ENCODE peak calls at places on chromosomes 6 and 20, in four cellular contexts. M is mesendoderm, Q is H1, Y is IMR-90. J is an unnamed sample.

GRCh38 chr20:19867940-19868371 is 109.9 kb downstream of the RIN2 start:
- DNase-seq in M (no peak), Q (no peak), Y (no peak), J (no peak)

GRCh38 chr6:27439371-27439770 is 33.5 kb downstream of the ZNF184 start:
- DNase-seq in Y (no peak), M (no peak), Q (no peak), J (no peak)

GRCh38 chr6:1636971-1637871 is 27.5 kb downstream of the FOXC1 start:
- DNase-seq in M (no peak), Y (peak; percentile 60), Q (no peak), J (no peak)

GRCh38 chr6:22828179-22829062 is 259.1 kb downstream of the HDGFL1 start:
- DNase-seq in Y (peak; percentile 97), M (peak; percentile 93), Q (no peak), J (peak; percentile 59)

GRCh38 chr6:13038315-13039261 is 289.7 kb downstream of the TBC1D7 start:
- DNase-seq in M (no peak), Q (no peak), Y (no peak), J (no peak)

GRCh38 chr6:47042238-47042843 is at the start of gene ADGRF1:
- DNase-seq in Q (no peak), Y (no peak), M (no peak), J (no peak)

GRCh38 chr6:99780556-99780885 is 173.9 kb downstream of the PRDM13 start:
- DNase-seq in Y (no peak), Q (no peak), M (no peak), J (no peak)

GRCh38 chr6:35691027-35691824 is 2.5 kb upstream of the FKBP5 start:
- DNase-seq in M (no peak), Q (no peak), Y (peak; percentile 44), J (no peak)

GRCh38 chr6:111989743-111990142 is 64.2 kb upstream of the CCN6 start:
- DNase-seq in Y (no peak), Q (no peak), M (no peak), J (no peak)

GRCh38 chr6:35327349-35328027 is 14.9 kb upstream of the PPARD start:
- DNase-seq in Q (no peak), Y (peak; percentile 55), M (peak; percentile 76), J (peak; percentile 79)

GRCh38 chr20:17538517-17539170 is 7.5 kb upstream of the BFSP1 start:
- DNase-seq in Q (no peak), Y (no peak), M (no peak), J (no peak)

GRCh38 chr6:97394160-97394748 is 111.2 kb upstream of the MMS22L start:
- DNase-seq in M (peak; percentile 68), Q (no peak), Y (peak; percentile 57), J (peak; percentile 43)

GRCh38 chr20:49685161-49685601 is 28.5 kb downstream of the B4GALT5 start:
- DNase-seq in M (no peak), Q (no peak), Y (no peak), J (no peak)

GRCh38 chr6:148868314-148868713 is 121.5 kb downstream of the UST start:
- DNase-seq in M (no peak), Q (no peak), Y (peak; percentile 86), J (no peak)

GRCh38 chr20:34864216-34864615 is 8.4 kb downstream of the GGT7 start:
- DNase-seq in Y (no peak), M (no peak), Q (no peak), J (no peak)

GRCh38 chr6:126530777-126531176 is 190.9 kb downstream of the CENPW start:
- DNase-seq in Q (no peak), Y (no peak), M (no peak), J (no peak)

GRCh38 chr6:133945158-133945557 is 7.9 kb upstream of the TBPL1 start:
- DNase-seq in Y (peak; percentile 29), Q (no peak), M (peak; percentile 61), J (peak; percentile 47)

GRCh38 chr6:157323114-157323923 is at the start of gene TMEM242:
- DNase-seq in Y (peak; percentile 93), M (peak; percentile 97), Q (no peak), J (peak; percentile 95)

GRCh38 chr6:133131621-133132020 is 109.5 kb upstream of the EYA4 start:
- DNase-seq in M (no peak), Y (no peak), Q (no peak), J (no peak)

GRCh38 chr6:81480139-81480538 is 272.3 kb downstream of the TENT5A start:
- DNase-seq in M (no peak), Y (peak; percentile 17), Q (no peak), J (no peak)

GRCh38 chr6:135002974-135003703 is 51.5 kb downstream of the HBS1L start:
- DNase-seq in M (no peak), Q (no peak), Y (no peak), J (no peak)

GRCh38 chr6:113428702-113429101 is 428.4 kb upstream of the MARCKS start:
- DNase-seq in Y (peak; percentile 45), Q (no peak), M (no peak), J (no peak)

GRCh38 chr20:43722153-43722505 is 4.7 kb downstream of the GTSF1L start:
- DNase-seq in Y (no peak), M (no peak), Q (no peak), J (no peak)

GRCh38 chr6:72948153-72948552 is 277.1 kb downstream of the KHDC1L start:
- DNase-seq in M (no peak), Y (no peak), Q (no peak), J (no peak)

GRCh38 chr6:110331816-110332215 is 26.3 kb downstream of the METTL24 start:
- DNase-seq in Y (peak; percentile 2), M (peak; percentile 76), Q (no peak), J (peak; percentile 37)

GRCh38 chr6:37926661-37927060 is 107.1 kb downstream of the ZFAND3 start:
- DNase-seq in Q (peak; percentile 7), M (no peak), Y (no peak), J (no peak)

GRCh38 chr6:84967389-84967788 is 203.0 kb upstream of the TBX18 start:
- DNase-seq in Y (peak; percentile 15), Q (peak; percentile 13), M (peak; percentile 77), J (peak; percentile 65)

GRCh38 chr6:37103169-37104039 is 66.5 kb upstream of the PIM1 start:
- DNase-seq in Q (no peak), M (peak; percentile 46), Y (no peak), J (peak; percentile 54)

GRCh38 chr20:25042531-25043498 is 15.1 kb downstream of the ACSS1 start:
- DNase-seq in M (no peak), Y (no peak), Q (no peak), J (no peak)

GRCh38 chr6:82573200-82573972 is 209.8 kb downstream of the TPBG start:
- DNase-seq in M (no peak), Q (no peak), Y (no peak), J (no peak)

GRCh38 chr20:13028673-13029072 is 19.9 kb downstream of the SPTLC3 start:
- DNase-seq in Q (no peak), Y (no peak), M (no peak), J (no peak)
- H4K5ac ChIP-seq in Q (no peak overlapping the region), Y (no peak overlapping the region), M (no peak overlapping the region), J (no peak overlapping the region)

GRCh38 chr20:22680031-22680740 is 95.8 kb upstream of the FOXA2 start:
- DNase-seq in Q (no peak), M (no peak), Y (no peak), J (no peak)

GRCh38 chr20:22684763-22685443 is 100.5 kb upstream of the FOXA2 start:
- DNase-seq in Q (no peak), Y (no peak), M (no peak), J (no peak)

GRCh38 chr20:22681591-22682248 is 97.3 kb upstream of the FOXA2 start:
- DNase-seq in Y (no peak), M (no peak), Q (no peak), J (no peak)

GRCh38 chr20:22684072-22684762 is 99.8 kb upstream of the FOXA2 start:
- DNase-seq in Q (peak; percentile 47), Y (peak; percentile 67), M (peak; percentile 86), J (peak; percentile 85)

DNA sequence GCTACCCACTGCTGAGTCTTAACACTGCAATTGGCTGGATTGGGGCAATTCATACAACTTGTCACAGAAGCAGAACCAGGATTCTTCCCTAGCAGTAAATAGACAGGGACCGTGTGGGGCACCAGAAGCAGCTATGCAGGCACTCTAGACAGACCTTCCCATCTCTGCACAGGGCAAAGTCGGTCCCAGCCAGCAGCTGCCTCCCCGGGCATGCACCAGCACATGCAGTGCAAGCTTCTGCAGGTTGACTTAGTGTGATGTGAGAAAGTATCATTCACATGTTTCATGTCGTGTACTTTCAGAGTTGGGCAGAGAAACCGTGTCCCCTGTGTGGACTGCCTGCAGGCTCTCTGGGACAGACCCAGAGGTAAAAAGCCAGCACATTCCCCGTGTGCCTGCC is 98.0 kb upstream of the FOXA2 start:
- DNase-seq in M (no peak), Q (no peak), Y (no peak), J (no peak)
- H3K4me2 ChIP-seq in M (no peak overlapping the region), Q (no peak overlapping the region), Y (no peak overlapping the region), J (no peak overlapping the region)

DNA sequence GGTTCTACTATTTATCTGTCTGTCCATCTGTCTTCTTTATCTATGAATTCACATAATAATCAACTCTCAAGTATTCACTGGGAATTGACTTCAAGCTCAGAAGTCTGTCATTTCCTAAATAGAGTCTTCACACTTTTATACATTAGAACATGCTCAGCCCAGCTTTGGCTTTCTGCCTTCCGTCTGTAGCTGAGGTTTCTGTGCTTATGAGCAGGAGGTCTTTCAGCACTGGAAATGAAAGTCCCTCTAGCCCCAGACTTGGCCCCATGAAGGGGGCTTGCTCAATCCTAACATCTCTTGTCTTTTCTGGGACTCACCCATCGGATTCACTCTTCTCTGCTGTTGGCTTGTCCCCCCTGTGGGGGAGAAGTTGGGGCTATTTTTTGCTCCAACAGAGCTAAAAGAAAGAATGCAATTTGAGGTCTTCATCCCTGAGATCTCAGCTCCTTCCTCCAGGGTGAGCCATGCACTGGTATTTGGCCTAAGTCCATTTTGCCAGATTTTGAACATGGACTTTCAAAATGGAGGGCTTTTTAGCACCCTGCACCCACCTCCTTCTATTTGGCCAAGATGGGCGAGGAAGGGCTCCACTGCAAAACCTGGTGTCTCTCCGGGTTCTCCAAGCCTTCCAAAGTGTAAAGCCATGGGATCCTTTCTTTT is 177.7 kb downstream of the MRPL14 start:
- DNase-seq in M (no peak), Q (no peak), Y (no peak), J (peak; percentile 10)
- H4K5ac ChIP-seq in M (no peak overlapping the region), Q (no peak overlapping the region), Y (no peak overlapping the region), J (no peak overlapping the region)

GRCh38 chr6:15352884-15353283 is 107.0 kb downstream of the JARID2 start:
- DNase-seq in M (no peak), Y (peak; percentile 42), Q (no peak), J (no peak)

GRCh38 chr6:15350386-15351083 is 104.7 kb downstream of the JARID2 start:
- DNase-seq in Y (no peak), M (no peak), Q (no peak), J (no peak)

GRCh38 chr6:15349379-15349778 is 103.5 kb downstream of the JARID2 start:
- DNase-seq in Q (no peak), Y (no peak), M (no peak), J (no peak)

GRCh38 chr6:15352229-15352628 is 106.4 kb downstream of the JARID2 start:
- DNase-seq in Y (no peak), M (no peak), Q (no peak), J (no peak)

DNA sequence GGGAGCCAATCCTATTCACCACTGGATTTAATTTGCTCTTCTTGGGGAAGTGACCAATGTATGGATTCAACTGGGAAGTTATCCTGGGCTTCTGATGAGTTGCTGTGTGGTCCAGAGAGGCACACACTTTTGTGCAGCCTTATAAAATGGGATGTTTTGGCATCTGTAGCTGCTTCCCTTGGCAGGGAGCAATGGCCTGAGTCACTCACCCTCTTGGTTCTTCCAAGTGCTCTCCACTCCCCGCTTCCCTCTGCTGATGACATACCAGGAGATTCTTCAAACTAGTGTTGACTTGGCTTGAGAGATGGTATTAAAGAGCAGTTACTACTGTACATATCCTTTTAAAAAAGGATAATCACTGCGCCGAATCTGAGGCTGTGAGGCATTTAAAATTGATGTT is 105.8 kb downstream of the JARID2 start:
- DNase-seq in M (peak; percentile 63), Y (peak; percentile 91), Q (no peak), J (no peak)
- H3K4me2 ChIP-seq in M (no peak overlapping the region), Y (no peak overlapping the region), Q (peak overlapping the region; percentile 8), J (no peak overlapping the region)

GRCh38 chr20:53128024-53128423 is 155.9 kb downstream of the TSHZ2 start:
- DNase-seq in Y (no peak), Q (no peak), M (no peak), J (no peak)
- H4K5ac ChIP-seq in Y (no peak overlapping the region), Q (no peak overlapping the region), M (no peak overlapping the region), J (no peak overlapping the region)

J was measured in H9.